ENCODE peak calls at places on chromosomes 13 and 19, in ten cellular contexts. One of them, this sample, is unnamed.

GRCh38 chr19:1251233-1251502 is 2.8 kb downstream of the MIDN start:
- DNase-seq in anterior cingulate cortex: no peak
- DNase-seq in C1 segment of cervical spinal cord: no peak
- DNase-seq in omental fat pad: no peak
- DNase-seq in naive thymus-derived CD4-positive, alpha-beta T cell: peak
- DNase-seq in NAMALWA: no peak
- DNase-seq in testis: peak
- DNase-seq in AML-193: no peak
- DNase-seq in stimulated activated CD4-positive, alpha-beta T cell treated with anti-CD3 and anti-CD28 coated beads, Interleukin-4, amount 100 ng/mL, for 24 hours: no peak
- DNase-seq in progenitor cell of endocrine pancreas: no peak
- DNase-seq in this sample: peak

GRCh38 chr19:31943305-31943704 is 402.1 kb upstream of the ZNF507 start:
- DNase-seq in stimulated activated CD4-positive, alpha-beta T cell treated with anti-CD3 and anti-CD28 coated beads, Interleukin-4, amount 100 ng/mL, for 24 hours: no peak
- DNase-seq in naive thymus-derived CD4-positive, alpha-beta T cell: no peak
- DNase-seq in AML-193: no peak
- DNase-seq in C1 segment of cervical spinal cord: no peak
- DNase-seq in NAMALWA: no peak
- DNase-seq in progenitor cell of endocrine pancreas: no peak
- DNase-seq in anterior cingulate cortex: no peak
- DNase-seq in testis: peak
- DNase-seq in omental fat pad: no peak
- DNase-seq in this sample: no peak

GRCh38 chr19:44718441-44719261 is 19.7 kb downstream of the CEACAM16 start:
- DNase-seq in NAMALWA: no peak
- DNase-seq in naive thymus-derived CD4-positive, alpha-beta T cell: no peak
- DNase-seq in C1 segment of cervical spinal cord: no peak
- DNase-seq in testis: peak
- DNase-seq in progenitor cell of endocrine pancreas: no peak
- DNase-seq in stimulated activated CD4-positive, alpha-beta T cell treated with anti-CD3 and anti-CD28 coated beads, Interleukin-4, amount 100 ng/mL, for 24 hours: no peak
- DNase-seq in anterior cingulate cortex: no peak
- DNase-seq in AML-193: no peak
- DNase-seq in omental fat pad: peak
- DNase-seq in this sample: no peak

GRCh38 chr19:57830071-57830602 is at the start of gene ZNF587B:
- DNase-seq in progenitor cell of endocrine pancreas: peak
- DNase-seq in omental fat pad: peak
- DNase-seq in stimulated activated CD4-positive, alpha-beta T cell treated with anti-CD3 and anti-CD28 coated beads, Interleukin-4, amount 100 ng/mL, for 24 hours: peak
- DNase-seq in testis: peak
- DNase-seq in naive thymus-derived CD4-positive, alpha-beta T cell: no peak
- DNase-seq in anterior cingulate cortex: peak
- DNase-seq in NAMALWA: peak
- DNase-seq in AML-193: no peak
- DNase-seq in C1 segment of cervical spinal cord: peak
- DNase-seq in this sample: peak

GRCh38 chr19:50258918-50259372 is 55.5 kb downstream of the MYH14 start:
- DNase-seq in progenitor cell of endocrine pancreas: no peak
- DNase-seq in naive thymus-derived CD4-positive, alpha-beta T cell: no peak
- DNase-seq in AML-193: no peak
- DNase-seq in NAMALWA: peak
- DNase-seq in C1 segment of cervical spinal cord: no peak
- DNase-seq in stimulated activated CD4-positive, alpha-beta T cell treated with anti-CD3 and anti-CD28 coated beads, Interleukin-4, amount 100 ng/mL, for 24 hours: no peak
- DNase-seq in testis: peak
- DNase-seq in omental fat pad: no peak
- DNase-seq in anterior cingulate cortex: no peak
- DNase-seq in this sample: peak

GRCh38 chr13:76677047-76677446 is 209.2 kb downstream of the KCTD12 start:
- DNase-seq in NAMALWA: no peak
- DNase-seq in AML-193: no peak
- DNase-seq in anterior cingulate cortex: no peak
- DNase-seq in C1 segment of cervical spinal cord: no peak
- DNase-seq in omental fat pad: no peak
- DNase-seq in stimulated activated CD4-positive, alpha-beta T cell treated with anti-CD3 and anti-CD28 coated beads, Interleukin-4, amount 100 ng/mL, for 24 hours: no peak
- DNase-seq in progenitor cell of endocrine pancreas: no peak
- DNase-seq in testis: peak
- DNase-seq in naive thymus-derived CD4-positive, alpha-beta T cell: no peak
- DNase-seq in this sample: no peak

GRCh38 chr13:113653264-113654174 is 4.5 kb downstream of the ATP4B start:
- DNase-seq in stimulated activated CD4-positive, alpha-beta T cell treated with anti-CD3 and anti-CD28 coated beads, Interleukin-4, amount 100 ng/mL, for 24 hours: no peak
- DNase-seq in omental fat pad: no peak
- DNase-seq in naive thymus-derived CD4-positive, alpha-beta T cell: no peak
- DNase-seq in AML-193: no peak
- DNase-seq in progenitor cell of endocrine pancreas: no peak
- DNase-seq in anterior cingulate cortex: no peak
- DNase-seq in testis: no peak
- DNase-seq in NAMALWA: no peak
- DNase-seq in C1 segment of cervical spinal cord: no peak
- DNase-seq in this sample: no peak

GRCh38 chr19:4373601-4374441 is 26.5 kb downstream of the SH3GL1 start:
- DNase-seq in progenitor cell of endocrine pancreas: no peak
- DNase-seq in anterior cingulate cortex: no peak
- DNase-seq in naive thymus-derived CD4-positive, alpha-beta T cell: no peak
- DNase-seq in NAMALWA: no peak
- DNase-seq in AML-193: no peak
- DNase-seq in testis: no peak
- DNase-seq in stimulated activated CD4-positive, alpha-beta T cell treated with anti-CD3 and anti-CD28 coated beads, Interleukin-4, amount 100 ng/mL, for 24 hours: no peak
- DNase-seq in omental fat pad: no peak
- DNase-seq in C1 segment of cervical spinal cord: peak
- DNase-seq in this sample: no peak

GRCh38 chr19:38018694-38019426 is 111.9 kb downstream of the SIPA1L3 start:
- DNase-seq in AML-193: no peak
- DNase-seq in naive thymus-derived CD4-positive, alpha-beta T cell: no peak
- DNase-seq in C1 segment of cervical spinal cord: no peak
- DNase-seq in anterior cingulate cortex: no peak
- DNase-seq in stimulated activated CD4-positive, alpha-beta T cell treated with anti-CD3 and anti-CD28 coated beads, Interleukin-4, amount 100 ng/mL, for 24 hours: no peak
- DNase-seq in progenitor cell of endocrine pancreas: no peak
- DNase-seq in NAMALWA: no peak
- DNase-seq in testis: no peak
- DNase-seq in omental fat pad: no peak
- DNase-seq in this sample: no peak

GRCh38 chr19:1237027-1237659 is 662 bp downstream of the CBARP start:
- DNase-seq in omental fat pad: no peak
- DNase-seq in testis: no peak
- DNase-seq in NAMALWA: no peak
- DNase-seq in stimulated activated CD4-positive, alpha-beta T cell treated with anti-CD3 and anti-CD28 coated beads, Interleukin-4, amount 100 ng/mL, for 24 hours: no peak
- DNase-seq in AML-193: no peak
- DNase-seq in progenitor cell of endocrine pancreas: no peak
- DNase-seq in anterior cingulate cortex: no peak
- DNase-seq in C1 segment of cervical spinal cord: peak
- DNase-seq in naive thymus-derived CD4-positive, alpha-beta T cell: no peak
- DNase-seq in this sample: no peak

GRCh38 chr19:18290250-18291018 is 9.0 kb upstream of the JUND start:
- DNase-seq in C1 segment of cervical spinal cord: no peak
- DNase-seq in naive thymus-derived CD4-positive, alpha-beta T cell: peak
- DNase-seq in omental fat pad: no peak
- DNase-seq in AML-193: no peak
- DNase-seq in progenitor cell of endocrine pancreas: no peak
- DNase-seq in NAMALWA: peak
- DNase-seq in testis: no peak
- DNase-seq in anterior cingulate cortex: no peak
- DNase-seq in stimulated activated CD4-positive, alpha-beta T cell treated with anti-CD3 and anti-CD28 coated beads, Interleukin-4, amount 100 ng/mL, for 24 hours: peak
- DNase-seq in this sample: no peak

GRCh38 chr19:19388568-19389555 is 16.6 kb upstream of the GATAD2A start:
- DNase-seq in NAMALWA: no peak
- DNase-seq in progenitor cell of endocrine pancreas: no peak
- DNase-seq in testis: peak
- DNase-seq in naive thymus-derived CD4-positive, alpha-beta T cell: no peak
- DNase-seq in anterior cingulate cortex: no peak
- DNase-seq in omental fat pad: no peak
- DNase-seq in stimulated activated CD4-positive, alpha-beta T cell treated with anti-CD3 and anti-CD28 coated beads, Interleukin-4, amount 100 ng/mL, for 24 hours: no peak
- DNase-seq in AML-193: peak
- DNase-seq in C1 segment of cervical spinal cord: no peak
- DNase-seq in this sample: no peak

This sample was measured in RKO.